ENCODE peak calls at places on chromosomes 11 and 22, in six cellular contexts. O is heart right ventricle, Z is H9, F is GM23338, W is PC-3, P is osteoblast. I is an unnamed sample. For H3K27me3, the result is how much of the 10 kb centered on the place peaks cover.

GRCh38 chr11:134479206-134479955 is 67.3 kb upstream of the B3GAT1 start:
- DNase-seq in O (no peak), Z (peak), F (no peak), W (no peak), P (peak), I (no peak)

GRCh38 chr11:83464181-83464580 is 178.0 kb upstream of the CCDC90B start:
- DNase-seq in O (no peak), Z (no peak), F (no peak), W (no peak), P (no peak), I (no peak)

GRCh38 chr22:44627521-44628139 is 74.4 kb upstream of the PRR5 start:
- DNase-seq in O (no peak), Z (no peak), F (no peak), W (no peak), P (peak), I (no peak)

GRCh38 chr22:46462726-46463371 is 74.6 kb downstream of the CELSR1 start:
- DNase-seq in O (no peak), Z (no peak), F (no peak), W (peak), P (peak), I (no peak)

GRCh38 chr11:9663699-9664275 is at the start of gene SWAP70:
- DNase-seq in O (peak), Z (peak), F (peak), W (peak), P (peak), I (peak)

GRCh38 chr11:15034687-15035267 is 38.6 kb upstream of the CALCB start:
- DNase-seq in O (no peak), Z (peak), F (no peak), W (no peak), P (no peak), I (no peak)

GRCh38 chr11:64891215-64891848 is 12.9 kb upstream of the EHD1 start:
- DNase-seq in O (no peak), Z (no peak), F (no peak), W (no peak), P (no peak), I (no peak)

GRCh38 chr11:115501895-115502589 is 2.2 kb downstream of the CADM1 start:
- DNase-seq in O (no peak), Z (no peak), F (peak), W (no peak), P (no peak), I (no peak)

GRCh38 chr11:2670541-2671100 is 29.2 kb downstream of the KCNQ1OT1 start:
- DNase-seq in O (peak), Z (peak), F (no peak), W (no peak), P (peak), I (peak)

DNA sequence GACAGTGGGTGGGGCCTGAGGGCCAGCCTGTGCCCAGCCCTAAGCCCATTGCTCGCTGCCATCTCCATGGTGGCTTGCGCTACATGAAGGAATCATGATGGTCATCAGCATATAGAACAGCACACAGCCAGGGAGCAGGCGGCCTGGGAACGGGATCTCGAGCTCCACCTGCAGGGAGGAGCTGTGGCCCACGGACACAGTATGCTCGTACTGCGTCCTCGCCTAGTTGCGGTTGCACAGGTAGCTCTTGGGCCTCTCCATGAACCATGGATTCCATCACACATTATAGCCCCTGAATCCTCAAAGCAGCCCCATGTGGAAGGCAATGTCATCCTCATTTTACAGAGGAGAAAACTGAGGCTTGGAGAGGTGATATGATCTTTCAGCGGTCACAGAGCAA is 15.1 kb downstream of the SEC14L4 start:
- DNase-seq in O (no peak), Z (peak), F (peak), W (no peak), P (peak), I (no peak)
- TF ChIP-seq CTCF in O (no peak), Z (peak), F (no peak), W (no peak), P (peak), I (peak)

GRCh38 chr11:71331631-71332030 is 79.3 kb upstream of the SHANK2 start:
- DNase-seq in O (no peak), Z (no peak), F (no peak), W (no peak), P (peak), I (no peak)

GRCh38 chr11:71329165-71329510 is 76.8 kb upstream of the SHANK2 start:
- DNase-seq in O (no peak), Z (no peak), F (no peak), W (no peak), P (no peak), I (no peak)

GRCh38 chr11:71330996-71331395 is 78.6 kb upstream of the SHANK2 start:
- DNase-seq in O (no peak), Z (no peak), F (no peak), W (no peak), P (peak), I (no peak)

GRCh38 chr11:71330349-71330748 is 78.0 kb upstream of the SHANK2 start:
- DNase-seq in O (no peak), Z (no peak), F (no peak), W (no peak), P (no peak), I (no peak)

DNA sequence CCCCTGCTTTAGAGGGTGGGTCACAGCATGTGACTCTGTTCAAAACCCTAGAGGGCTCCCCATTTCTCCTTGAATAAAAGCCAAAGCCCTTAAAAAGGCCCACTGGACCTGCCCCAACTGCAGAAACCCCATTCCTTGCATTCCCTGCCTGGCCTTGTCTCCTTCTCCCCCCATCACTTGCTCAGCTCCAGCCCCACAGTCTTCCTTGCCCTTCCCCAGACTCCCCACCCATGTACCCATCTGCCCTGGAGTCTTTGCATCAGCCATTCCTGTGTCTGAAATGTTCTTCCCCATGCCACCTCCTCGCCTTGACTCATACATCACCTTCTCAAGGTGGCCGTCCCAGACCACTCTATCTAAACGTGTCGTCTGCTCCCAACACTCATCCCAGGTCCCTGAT is 77.4 kb upstream of the SHANK2 start:
- DNase-seq in O (no peak), Z (no peak), F (no peak), W (no peak), P (peak), I (no peak)
- H3K27me3 ChIP-seq in O (under half), Z (under half), F (under half), W (under half), P (under half), I (under half)

GRCh38 chr11:36069576-36070214 is 125.8 kb downstream of the LDLRAD3 start:
- DNase-seq in O (no peak), Z (peak), F (peak), W (peak), P (no peak), I (peak)
- TF ChIP-seq CTCF in O (no peak), Z (peak), F (peak), W (peak), P (no peak), I (peak)

GRCh38 chr11:69837791-69838190 is 18.6 kb upstream of the FGF3 start:
- DNase-seq in O (no peak), Z (no peak), F (no peak), W (no peak), P (no peak), I (no peak)
- H3K27me3 ChIP-seq in O (half or more), Z (under half), F (under half), W (under half), P (under half), I (under half)